ENCODE peak calls at places on chromosome 16, in six cellular contexts. M is left ventricle myocardium inferior, W is A549, O is colonic mucosa, P is cardiac muscle cell, Q is fibroblast of lung. A is an unnamed sample. For H3K4me1, the result is how much of the 10 kb centered on the place peaks cover.

GRCh38 chr16:72990003-72990521 is 57.9 kb downstream of the ZFHX3 start:
- DNase-seq in M (peak), W (no peak), O (peak), P (peak), Q (peak), A (peak)

GRCh38 chr16:11550651-11551498 is 35.8 kb downstream of the LITAF start:
- DNase-seq in M (no peak), W (peak), O (no peak), P (peak), Q (peak), A (no peak)

GRCh38 chr16:9489823-9490467 is 398.5 kb downstream of the HAPSTR1 start:
- DNase-seq in M (peak), W (peak), O (no peak), P (no peak), Q (no peak), A (peak)

GRCh38 chr16:87543436-87544191 is 50.8 kb upstream of the ZCCHC14 start:
- DNase-seq in M (no peak), W (no peak), O (no peak), P (peak), Q (no peak), A (no peak)

GRCh38 chr16:12330977-12331376 is 354.4 kb downstream of the SNX29 start:
- DNase-seq in M (peak), W (no peak), O (no peak), P (no peak), Q (no peak), A (no peak)

GRCh38 chr16:80369138-80369537 is 171.7 kb upstream of the DYNLRB2 start:
- DNase-seq in M (no peak), W (no peak), O (no peak), P (no peak), Q (no peak), A (no peak)

GRCh38 chr16:80938035-80938927 is 68.4 kb downstream of the CMC2 start:
- DNase-seq in M (no peak), W (peak), O (no peak), P (peak), Q (peak), A (peak)

GRCh38 chr16:72501739-72502653 is 330.0 kb upstream of the PMFBP1 start:
- DNase-seq in M (peak), W (peak), O (peak), P (peak), Q (peak), A (peak)

GRCh38 chr16:396605-397004 is 394 bp upstream of the NME4 start:
- DNase-seq in M (peak), W (peak), O (no peak), P (peak), Q (peak), A (peak)

GRCh38 chr16:23058576-23058975 is 90.7 kb downstream of the USP31 start:
- DNase-seq in M (no peak), W (no peak), O (no peak), P (no peak), Q (no peak), A (no peak)

GRCh38 chr16:70646260-70647241 is at the start of gene IL34:
- DNase-seq in M (no peak), W (no peak), O (no peak), P (peak), Q (no peak), A (no peak)

GRCh38 chr16:65700599-65700998 is 578.7 kb upstream of the CDH11 start:
- DNase-seq in M (no peak), W (no peak), O (no peak), P (peak), Q (no peak), A (no peak)

GRCh38 chr16:9092963-9093477 is 1.6 kb downstream of the HAPSTR1 start:
- DNase-seq in M (no peak), W (peak), O (peak), P (no peak), Q (no peak), A (peak)

GRCh38 chr16:89060207-89060794 is 33.4 kb upstream of the ACSF3 start:
- DNase-seq in M (no peak), W (no peak), O (no peak), P (no peak), Q (no peak), A (no peak)

GRCh38 chr16:2855536-2855935 is 2.4 kb downstream of the PRSS22 start:
- DNase-seq in M (no peak), W (no peak), O (no peak), P (no peak), Q (no peak), A (no peak)

GRCh38 chr16:11060856-11061255 is 116.5 kb downstream of the CLEC16A start:
- DNase-seq in M (no peak), W (no peak), O (no peak), P (no peak), Q (no peak), A (no peak)

GRCh38 chr16:75305364-75306101 is 54.1 kb upstream of the BCAR1 start:
- DNase-seq in M (peak), W (peak), O (peak), P (peak), Q (peak), A (peak)

GRCh38 chr16:12191102-12191501 is 214.6 kb downstream of the SNX29 start:
- DNase-seq in M (no peak), W (no peak), O (no peak), P (no peak), Q (no peak), A (no peak)

GRCh38 chr16:88909431-88910210 is 43.2 kb upstream of the PABPN1L start:
- DNase-seq in M (no peak), W (no peak), O (no peak), P (no peak), Q (no peak), A (no peak)

GRCh38 chr16:66925322-66925840 is at the start of gene RRAD:
- DNase-seq in M (peak), W (no peak), O (no peak), P (peak), Q (peak), A (peak)

GRCh38 chr16:23182206-23182674 is 305 bp upstream of the SCNN1G start:
- DNase-seq in M (peak), W (peak), O (peak), P (peak), Q (peak), A (peak)

GRCh38 chr16:56584276-56584675 is 5.1 kb upstream of the MT3 start:
- DNase-seq in M (no peak), W (no peak), O (no peak), P (no peak), Q (no peak), A (no peak)

GRCh38 chr16:2339521-2340484 is 725 bp downstream of the ABCA3 start:
- DNase-seq in M (peak), W (peak), O (peak), P (peak), Q (peak), A (peak)

GRCh38 chr16:85645021-85645589 is 32.0 kb downstream of the GSE1 start:
- DNase-seq in M (no peak), W (no peak), O (peak), P (no peak), Q (no peak), A (peak)

GRCh38 chr16:2828521-2828840 is 1.6 kb upstream of the ZG16B start:
- DNase-seq in M (no peak), W (no peak), O (no peak), P (no peak), Q (no peak), A (no peak)

GRCh38 chr16:21302898-21303528 is 24.9 kb upstream of the CRYM start:
- DNase-seq in M (no peak), W (peak), O (peak), P (peak), Q (peak), A (peak)

GRCh38 chr16:17273142-17273561 is 197.6 kb downstream of the XYLT1 start:
- DNase-seq in M (no peak), W (peak), O (no peak), P (peak), Q (peak), A (no peak)

GRCh38 chr16:15747937-15748336 is 97.9 kb downstream of the NDE1 start:
- DNase-seq in M (no peak), W (no peak), O (no peak), P (no peak), Q (no peak), A (no peak)

GRCh38 chr16:68351463-68351862 is 40.6 kb downstream of the PRMT7 start:
- DNase-seq in M (no peak), W (no peak), O (no peak), P (no peak), Q (no peak), A (no peak)

GRCh38 chr16:68348645-68349445 is 38.0 kb downstream of the PRMT7 start:
- DNase-seq in M (no peak), W (no peak), O (no peak), P (no peak), Q (no peak), A (no peak)

GRCh38 chr16:68349838-68350410 is 39.1 kb downstream of the PRMT7 start:
- DNase-seq in M (no peak), W (no peak), O (no peak), P (no peak), Q (no peak), A (no peak)

GRCh38 chr16:68351991-68352431 is 41.2 kb downstream of the PRMT7 start:
- DNase-seq in M (no peak), W (no peak), O (peak), P (no peak), Q (no peak), A (peak)

DNA sequence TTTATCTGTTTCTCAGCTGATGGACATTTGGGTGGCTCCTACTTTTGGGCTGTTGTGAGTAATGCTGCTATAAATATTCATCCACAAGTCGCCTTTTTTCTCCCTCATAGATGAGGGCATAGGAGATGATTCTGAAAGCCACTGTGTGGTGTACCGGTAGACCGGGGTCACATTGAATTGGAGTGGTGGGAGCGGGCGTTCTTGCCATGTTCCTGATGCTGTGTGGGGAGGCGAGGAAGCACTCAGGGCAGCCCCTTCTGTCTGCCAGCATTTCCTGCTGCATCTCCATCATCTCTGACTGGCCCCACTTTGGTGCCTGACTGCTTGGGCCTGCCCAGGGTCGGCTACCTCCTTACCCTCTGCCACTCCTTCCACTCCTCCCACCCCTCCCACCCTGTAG is 40.1 kb downstream of the PRMT7 start:
- DNase-seq in M (no peak), W (no peak), O (no peak), P (no peak), Q (no peak), A (no peak)
- H3K4me1 ChIP-seq in M (under half), W (under half), O (under half), P (under half), Q (under half), A (under half)

GRCh38 chr16:48433849-48434530 is 48.8 kb upstream of the SIAH1 start:
- DNase-seq in M (no peak), W (no peak), O (no peak), P (no peak), Q (no peak), A (no peak)

GRCh38 chr16:48434653-48435318 is 49.6 kb upstream of the SIAH1 start:
- DNase-seq in M (no peak), W (peak), O (no peak), P (peak), Q (peak), A (no peak)

GRCh38 chr16:48432136-48432535 is 46.9 kb upstream of the SIAH1 start:
- DNase-seq in M (no peak), W (no peak), O (peak), P (no peak), Q (no peak), A (peak)

GRCh38 chr16:48435319-48435682 is 50.1 kb upstream of the SIAH1 start:
- DNase-seq in M (no peak), W (no peak), O (no peak), P (no peak), Q (peak), A (no peak)

GRCh38 chr16:48433116-48433848 is 48.1 kb upstream of the SIAH1 start:
- DNase-seq in M (no peak), W (no peak), O (no peak), P (no peak), Q (no peak), A (no peak)
- H3K4me1 ChIP-seq in M (under half), W (under half), O (under half), P (under half), Q (under half), A (under half)

GRCh38 chr16:53058441-53058840 is 3.6 kb downstream of the CHD9 start:
- DNase-seq in M (no peak), W (no peak), O (no peak), P (no peak), Q (no peak), A (no peak)
- H3K4me1 ChIP-seq in M (half or more), W (half or more), O (under half), P (under half), Q (under half), A (under half)

GRCh38 chr16:4500283-4500682 is 24.1 kb downstream of the HMOX2 start:
- DNase-seq in M (no peak), W (peak), O (no peak), P (peak), Q (peak), A (no peak)
- H3K4me1 ChIP-seq in M (half or more), W (under half), O (under half), P (under half), Q (under half), A (under half)

A was measured in transverse colon.